ENCODE peak calls at places on chromosome 12, in five cellular contexts. T is endothelial cell of umbilical vein, G is SK-N-MC, F is Panc1, I is HCT116. D is an unnamed sample.
A peak's percentile ranks its signal among the peaks of the same experiment; 100 is the strongest.

GRCh38 chr12:119071638-119072231 is 90.4 kb downstream of the SRRM4 start:
- DNase-seq in T (no peak), G (no peak), F (no peak), I (no peak), D (no peak)

GRCh38 chr12:13383379-13383778 is 186.9 kb downstream of the EMP1 start:
- DNase-seq in T (no peak), G (no peak), F (no peak), I (no peak), D (peak; percentile 71)

GRCh38 chr12:91885851-91886250 is 259.8 kb downstream of the BTG1 start:
- DNase-seq in T (peak; percentile 17), G (no peak), F (no peak), I (no peak), D (no peak)

GRCh38 chr12:93422050-93422449 is 19.7 kb downstream of the UBE2N start:
- DNase-seq in T (no peak), G (no peak), F (no peak), I (no peak), D (no peak)

GRCh38 chr12:120007272-120007671 is 18.2 kb downstream of the BICDL1 start:
- DNase-seq in T (no peak), G (no peak), F (no peak), I (no peak), D (peak; percentile 15)

GRCh38 chr12:49647827-49648721 is 24.7 kb downstream of the PRPF40B start:
- DNase-seq in T (no peak), G (no peak), F (no peak), I (no peak), D (no peak)

GRCh38 chr12:6090786-6091185 is 33.7 kb downstream of the VWF start:
- DNase-seq in T (no peak), G (no peak), F (no peak), I (no peak), D (peak; percentile 23)

GRCh38 chr12:13940466-13940865 is 40.9 kb downstream of the GRIN2B start:
- DNase-seq in T (no peak), G (no peak), F (no peak), I (no peak), D (no peak)

GRCh38 chr12:19431407-19432308 is 7.6 kb upstream of the AEBP2 start:
- DNase-seq in T (peak; percentile 75), G (no peak), F (no peak), I (no peak), D (no peak)

GRCh38 chr12:26431211-26431610 is 235.8 kb downstream of the SSPN start:
- DNase-seq in T (no peak), G (no peak), F (no peak), I (no peak), D (no peak)

GRCh38 chr12:120421701-120422100 is 16.2 kb upstream of the COX6A1 start:
- DNase-seq in T (no peak), G (no peak), F (no peak), I (no peak), D (no peak)

GRCh38 chr12:47797432-47797831 is 22.3 kb downstream of the HDAC7 start:
- DNase-seq in T (no peak), G (no peak), F (no peak), I (no peak), D (peak; percentile 44)

GRCh38 chr12:9669534-9669933 is at the start of gene CLEC2D:
- DNase-seq in T (no peak), G (no peak), F (no peak), I (no peak), D (no peak)

GRCh38 chr12:109154485-109155438 is 38.4 kb downstream of the ACACB start:
- DNase-seq in T (peak; percentile 57), G (no peak), F (peak; percentile 22), I (peak; percentile 87), D (peak; percentile 87)

GRCh38 chr12:130655881-130656280 is 60.2 kb downstream of the RIMBP2 start:
- DNase-seq in T (no peak), G (no peak), F (no peak), I (no peak), D (no peak)

GRCh38 chr12:112555621-112556233 is 137.0 kb downstream of the PTPN11 start:
- DNase-seq in T (no peak), G (no peak), F (no peak), I (no peak), D (no peak)

GRCh38 chr12:51262758-51263177 is 7.4 kb downstream of the SMAGP start:
- DNase-seq in T (peak; percentile 63), G (no peak), F (no peak), I (peak; percentile 84), D (peak; percentile 79)

GRCh38 chr12:22334696-22335290 is at the start of gene ST8SIA1:
- DNase-seq in T (no peak), G (no peak), F (no peak), I (no peak), D (peak; percentile 43)

GRCh38 chr12:114783176-114783575 is 99.2 kb upstream of the TBX3 start:
- DNase-seq in T (no peak), G (no peak), F (no peak), I (no peak), D (no peak)

GRCh38 chr12:124321040-124321481 is 26.2 kb downstream of the RFLNA start:
- DNase-seq in T (peak; percentile 59), G (no peak), F (peak; percentile 39), I (no peak), D (peak; percentile 75)

GRCh38 chr12:16609140-16609539 is 3.2 kb upstream of the LMO3 start:
- DNase-seq in T (no peak), G (no peak), F (no peak), I (no peak), D (no peak)

GRCh38 chr12:27998170-27999110 is 25.9 kb upstream of the PTHLH start:
- DNase-seq in T (no peak), G (no peak), F (no peak), I (no peak), D (no peak)

GRCh38 chr12:113416091-113416754 is 6.0 kb upstream of the SDSL start:
- DNase-seq in T (no peak), G (no peak), F (no peak), I (no peak), D (peak; percentile 13)

GRCh38 chr12:75766263-75767160 is 255.1 kb upstream of the KRR1 start:
- DNase-seq in T (peak; percentile 67), G (no peak), F (no peak), I (peak; percentile 88), D (no peak)

GRCh38 chr12:12018454-12018853 is 52.3 kb upstream of the BCL2L14 start:
- DNase-seq in T (no peak), G (no peak), F (no peak), I (no peak), D (no peak)

GRCh38 chr12:123657211-123657610 is 13.7 kb upstream of the TCTN2 start:
- DNase-seq in T (no peak), G (no peak), F (no peak), I (no peak), D (no peak)

GRCh38 chr12:90801776-90802175 is 153.2 kb downstream of the CCER1 start:
- DNase-seq in T (peak; percentile 54), G (no peak), F (no peak), I (no peak), D (no peak)

GRCh38 chr12:30537228-30537627 is 158.4 kb downstream of the IPO8 start:
- DNase-seq in T (no peak), G (no peak), F (no peak), I (no peak), D (no peak)

GRCh38 chr12:66236969-66237368 is 48.0 kb downstream of the IRAK3 start:
- DNase-seq in T (no peak), G (no peak), F (no peak), I (no peak), D (no peak)

GRCh38 chr12:113088971-113089756 is 32.6 kb downstream of the DTX1 start:
- DNase-seq in T (no peak), G (no peak), F (no peak), I (no peak), D (peak; percentile 28)

GRCh38 chr12:112938751-112939150 is 477 bp downstream of the OAS3 start:
- DNase-seq in T (no peak), G (no peak), F (no peak), I (no peak), D (no peak)

GRCh38 chr12:120363274-120363855 is 5.6 kb downstream of the MSI1 start:
- DNase-seq in T (no peak), G (peak; percentile 14), F (no peak), I (no peak), D (no peak)

GRCh38 chr12:69988601-69989194 is 163.7 kb downstream of the MYRFL start:
- DNase-seq in T (peak; percentile 70), G (no peak), F (no peak), I (no peak), D (no peak)

GRCh38 chr12:94147991-94148840 is at the start of gene PLXNC1:
- DNase-seq in T (no peak), G (no peak), F (no peak), I (no peak), D (peak; percentile 70)

GRCh38 chr12:95605875-95606274 is 54.6 kb upstream of the USP44 start:
- DNase-seq in T (peak; percentile 97), G (no peak), F (no peak), I (no peak), D (no peak)

DNA sequence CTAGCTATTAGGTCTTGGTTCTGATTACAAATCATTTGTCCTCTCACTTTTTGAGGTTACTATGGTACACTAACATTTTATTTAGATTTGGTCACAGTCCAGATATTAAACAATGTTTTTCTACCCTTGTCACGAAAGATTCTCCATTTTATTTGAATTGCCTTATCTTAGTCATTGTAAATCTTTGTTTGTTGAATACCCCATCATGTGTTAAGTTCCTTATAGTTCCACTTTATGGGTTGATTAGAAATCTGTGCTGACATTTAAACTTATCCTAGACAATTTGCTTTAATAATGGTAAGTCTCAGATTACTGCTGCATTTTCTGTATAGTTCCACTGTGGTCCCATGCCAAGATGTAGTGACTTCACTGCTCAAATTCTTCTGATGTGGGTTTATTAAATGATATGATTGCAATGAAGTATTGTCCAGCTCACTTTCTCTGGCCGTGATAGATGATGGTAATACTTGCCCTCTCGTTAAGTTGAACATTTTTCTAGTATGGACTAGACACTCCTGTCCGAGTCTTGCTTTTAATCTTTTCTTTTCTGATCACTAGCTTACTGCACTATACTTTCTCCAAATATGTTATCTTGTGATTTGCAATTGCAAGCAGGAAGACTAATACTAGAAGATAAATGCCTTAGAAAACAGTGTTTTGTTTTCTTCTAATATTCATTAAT is 1107.3 kb downstream of the SLC6A15 start:
- DNase-seq in T (no peak), G (no peak), F (no peak), I (no peak), D (no peak)
- H3K27ac ChIP-seq in T (no peak overlapping the region), G (no peak overlapping the region), F (no peak overlapping the region), I (no peak overlapping the region), D (no peak overlapping the region)

GRCh38 chr12:132617822-132618682 is 524 bp upstream of the P2RX2 start:
- DNase-seq in T (no peak), G (no peak), F (no peak), I (no peak), D (no peak)
- H3K4me3 ChIP-seq in T (no peak overlapping the region), G (peak overlapping the region; percentile 68), F (peak overlapping the region; percentile 50), I (no peak overlapping the region), D (no peak overlapping the region)

GRCh38 chr12:2640709-2641108 is 154.1 kb upstream of the FKBP4 start:
- DNase-seq in T (peak; percentile 93), G (no peak), F (peak; percentile 28), I (peak; percentile 81), D (peak; percentile 11)
- TF ChIP-seq POLR2AphosphoS5 in T (no peak), G (no peak), F (no peak), I (peak; percentile 61), D (no peak)

GRCh38 chr12:110874781-110875180 is 28.0 kb downstream of the CCDC63 start:
- DNase-seq in T (no peak), G (no peak), F (no peak), I (no peak), D (no peak)
- H3K27ac ChIP-seq in T (no peak overlapping the region), G (no peak overlapping the region), F (no peak overlapping the region), I (no peak overlapping the region), D (no peak overlapping the region)